ENCODE peak calls at places on chromosomes 12 and 14, in nine cellular contexts. G is T-helper 22 cell; S is NCI-H1694 treated with DMSO at 0.1 percent for 48 hours; C is NT2/D1; J is cardiac fibroblast; D is LoVo; Y is mucosa of gallbladder; R is NCI-H2107; O is activated CD8-positive, alpha-beta memory T cell treated with anti-CD3 and anti-CD28 coated beads, Interleukin-2, amount 50 U/mL, for 48 hours. V is an unnamed sample.

GRCh38 chr12:94762259-94762942 is 112.0 kb upstream of the TMCC3 start:
- DNase-seq in G (no peak), S (no peak), C (no peak), J (no peak), D (no peak), Y (no peak), R (no peak), O (no peak), V (no peak)

GRCh38 chr14:22427771-22428228 is 161.2 kb downstream of the DAD1 start:
- DNase-seq in G (no peak), S (no peak), C (no peak), J (peak), D (no peak), Y (peak), R (no peak), O (no peak), V (no peak)

GRCh38 chr12:57173089-57173488 is 25.7 kb upstream of the LRP1-AS start:
- DNase-seq in G (no peak), S (no peak), C (peak), J (no peak), D (no peak), Y (no peak), R (no peak), O (no peak), V (no peak)

GRCh38 chr14:78933948-78934524 is 763.9 kb downstream of the NRXN3 start:
- DNase-seq in G (no peak), S (peak), C (peak), J (peak), D (peak), Y (no peak), R (no peak), O (no peak), V (peak)

GRCh38 chr12:29066061-29066588 is 83.0 kb upstream of the FAR2 start:
- DNase-seq in G (no peak), S (no peak), C (no peak), J (peak), D (no peak), Y (no peak), R (no peak), O (no peak), V (peak)

GRCh38 chr14:96065661-96066459 is 26.7 kb downstream of the C14orf132 start:
- DNase-seq in G (no peak), S (no peak), C (no peak), J (no peak), D (no peak), Y (no peak), R (no peak), O (no peak), V (no peak)

GRCh38 chr14:29548948-29549370 is 378.7 kb downstream of the PRKD1 start:
- DNase-seq in G (no peak), S (peak), C (peak), J (peak), D (peak), Y (no peak), R (peak), O (no peak), V (peak)

GRCh38 chr12:53770281-53770680 is 18.5 kb upstream of the CISTR start:
- DNase-seq in G (no peak), S (no peak), C (no peak), J (peak), D (peak), Y (no peak), R (no peak), O (no peak), V (no peak)

GRCh38 chr12:20549115-20549719 is 145.9 kb upstream of the SLCO1C1 start:
- DNase-seq in G (no peak), S (peak), C (peak), J (peak), D (no peak), Y (no peak), R (no peak), O (no peak), V (peak)

GRCh38 chr12:67501362-67501761 is 147.2 kb upstream of the DYRK2 start:
- DNase-seq in G (no peak), S (no peak), C (no peak), J (no peak), D (peak), Y (no peak), R (no peak), O (no peak), V (no peak)

GRCh38 chr14:74942608-74943007 is 12.8 kb downstream of the PGF start:
- DNase-seq in G (no peak), S (no peak), C (no peak), J (no peak), D (no peak), Y (no peak), R (no peak), O (no peak), V (no peak)

GRCh38 chr12:16121953-16122352 is 155.5 kb downstream of the SLC15A5 start:
- DNase-seq in G (no peak), S (no peak), C (peak), J (no peak), D (no peak), Y (no peak), R (no peak), O (no peak), V (no peak)

GRCh38 chr14:52299692-52300278 is 14.3 kb upstream of the PTGER2 start:
- DNase-seq in G (no peak), S (peak), C (no peak), J (peak), D (peak), Y (no peak), R (no peak), O (no peak), V (no peak)

GRCh38 chr14:24032727-24033418 is 18.9 kb upstream of the CARMIL3 start:
- DNase-seq in G (no peak), S (no peak), C (no peak), J (peak), D (no peak), Y (no peak), R (no peak), O (no peak), V (no peak)

GRCh38 chr14:90274808-90275454 is 18.6 kb downstream of the PSMC1 start:
- DNase-seq in G (no peak), S (no peak), C (no peak), J (peak), D (no peak), Y (no peak), R (no peak), O (no peak), V (no peak)

GRCh38 chr12:53516758-53517455 is 9.6 kb upstream of the NPFF start:
- DNase-seq in G (no peak), S (no peak), C (no peak), J (no peak), D (no peak), Y (no peak), R (no peak), O (no peak), V (no peak)

GRCh38 chr14:95516554-95517209 is at the start of gene SYNE3:
- DNase-seq in G (peak), S (no peak), C (no peak), J (peak), D (peak), Y (no peak), R (no peak), O (peak), V (no peak)

GRCh38 chr14:38302034-38302433 is 46.1 kb upstream of the CLEC14A start:
- DNase-seq in G (no peak), S (no peak), C (no peak), J (no peak), D (no peak), Y (no peak), R (no peak), O (no peak), V (no peak)